ENCODE peak calls at places on chromosomes 13 and 19, in nine cellular contexts. Q is fibroblast of mammary gland, R is mucosa of descending colon, M is AG09309, N is cardiac muscle cell, H is astrocyte, C is heart right ventricle, G is GM23338, X is RWPE1. J is an unnamed sample.

GRCh38 chr19:13039211-13039789 is 44.0 kb downstream of the NFIX start:
- DNase-seq in Q (no peak), R (no peak), M (no peak), N (no peak), H (no peak), C (no peak), G (no peak), X (no peak), J (no peak)

GRCh38 chr19:42250249-42250665 is 4.7 kb downstream of the ERF start:
- DNase-seq in Q (no peak), R (no peak), M (no peak), N (no peak), H (no peak), C (peak), G (no peak), X (no peak), J (no peak)

GRCh38 chr13:46738055-46738454 is 58.9 kb downstream of the ESD start:
- DNase-seq in Q (no peak), R (no peak), M (no peak), N (no peak), H (no peak), C (no peak), G (no peak), X (no peak), J (no peak)

GRCh38 chr13:98157609-98158008 is 14.7 kb downstream of the FARP1 start:
- DNase-seq in Q (no peak), R (no peak), M (no peak), N (no peak), H (no peak), C (no peak), G (no peak), X (no peak), J (no peak)

GRCh38 chr13:109725297-109725696 is 61.1 kb downstream of the IRS2 start:
- DNase-seq in Q (no peak), R (no peak), M (no peak), N (no peak), H (no peak), C (no peak), G (no peak), X (no peak), J (no peak)

GRCh38 chr19:11581740-11582139 is 4.3 kb upstream of the ACP5 start:
- DNase-seq in Q (peak), R (no peak), M (no peak), N (no peak), H (peak), C (no peak), G (no peak), X (no peak), J (no peak)

GRCh38 chr13:74047925-74048324 is 86.3 kb downstream of the KLF12 start:
- DNase-seq in Q (no peak), R (no peak), M (no peak), N (peak), H (peak), C (no peak), G (no peak), X (peak), J (no peak)

GRCh38 chr19:55118401-55118991 is 1.1 kb upstream of the PPP1R12C start:
- DNase-seq in Q (peak), R (peak), M (no peak), N (peak), H (no peak), C (peak), G (peak), X (no peak), J (no peak)

GRCh38 chr13:84816567-84817133 is 934.4 kb upstream of the SLITRK1 start:
- DNase-seq in Q (no peak), R (no peak), M (no peak), N (no peak), H (no peak), C (no peak), G (no peak), X (no peak), J (no peak)

GRCh38 chr19:21430674-21431073 is 33.7 kb downstream of the ZNF493 start:
- DNase-seq in Q (no peak), R (no peak), M (no peak), N (no peak), H (no peak), C (no peak), G (no peak), X (no peak), J (no peak)

GRCh38 chr19:15300533-15301194 is 31.7 kb downstream of the BRD4 start:
- DNase-seq in Q (peak), R (no peak), M (peak), N (no peak), H (no peak), C (no peak), G (no peak), X (no peak), J (peak)

GRCh38 chr19:47447470-47448359 is 24.0 kb downstream of the SLC8A2 start:
- DNase-seq in Q (peak), R (peak), M (no peak), N (peak), H (no peak), C (no peak), G (peak), X (peak), J (no peak)

GRCh38 chr13:21053231-21053630 is 8.2 kb downstream of the LATS2 start:
- DNase-seq in Q (no peak), R (no peak), M (no peak), N (no peak), H (no peak), C (no peak), G (no peak), X (no peak), J (no peak)

GRCh38 chr19:2650515-2650914 is 52.0 kb downstream of the GNG7 start:
- DNase-seq in Q (no peak), R (no peak), M (no peak), N (no peak), H (no peak), C (no peak), G (no peak), X (no peak), J (no peak)

GRCh38 chr19:48553676-48554384 is 1.9 kb downstream of the SULT2B1 start:
- DNase-seq in Q (peak), R (no peak), M (no peak), N (peak), H (peak), C (no peak), G (peak), X (peak), J (peak)

GRCh38 chr19:37997911-37998344 is 90.9 kb downstream of the SIPA1L3 start:
- DNase-seq in Q (peak), R (no peak), M (peak), N (no peak), H (peak), C (no peak), G (no peak), X (peak), J (peak)

GRCh38 chr19:39968789-39969188 is 2.2 kb upstream of the PSMC4 start:
- DNase-seq in Q (no peak), R (no peak), M (no peak), N (no peak), H (no peak), C (no peak), G (no peak), X (no peak), J (no peak)

GRCh38 chr13:59261928-59262488 is 901.7 kb downstream of the DIAPH3 start:
- DNase-seq in Q (no peak), R (no peak), M (no peak), N (peak), H (no peak), C (no peak), G (peak), X (no peak), J (no peak)

GRCh38 chr19:37963190-37963947 is 56.4 kb downstream of the SIPA1L3 start:
- DNase-seq in Q (peak), R (no peak), M (peak), N (no peak), H (peak), C (no peak), G (no peak), X (no peak), J (peak)

GRCh38 chr19:10228925-10229324 is 2.2 kb downstream of the S1PR2 start:
- DNase-seq in Q (peak), R (no peak), M (no peak), N (peak), H (no peak), C (peak), G (peak), X (peak), J (no peak)

GRCh38 chr13:107742544-107742943 is 472.8 kb downstream of the LIG4 start:
- DNase-seq in Q (no peak), R (no peak), M (no peak), N (no peak), H (no peak), C (no peak), G (no peak), X (no peak), J (no peak)

GRCh38 chr13:25375727-25376358 is 4.1 kb downstream of the ATP8A2 start:
- DNase-seq in Q (peak), R (no peak), M (peak), N (peak), H (no peak), C (peak), G (peak), X (peak), J (peak)

GRCh38 chr13:30932481-30933333 is at the start of gene TEX26:
- DNase-seq in Q (no peak), R (no peak), M (no peak), N (peak), H (peak), C (peak), G (peak), X (no peak), J (no peak)

GRCh38 chr13:82647540-82647939 is 1234.7 kb downstream of the SLITRK1 start:
- DNase-seq in Q (no peak), R (no peak), M (no peak), N (no peak), H (no peak), C (no peak), G (peak), X (no peak), J (no peak)

GRCh38 chr13:23477096-23477495 is 43.6 kb upstream of the SACS start:
- DNase-seq in Q (no peak), R (no peak), M (no peak), N (no peak), H (peak), C (no peak), G (no peak), X (no peak), J (no peak)

GRCh38 chr13:74093691-74094090 is 40.5 kb downstream of the KLF12 start:
- DNase-seq in Q (no peak), R (no peak), M (no peak), N (no peak), H (peak), C (no peak), G (no peak), X (no peak), J (no peak)

GRCh38 chr19:33291623-33292534 is 10.5 kb downstream of the CEBPA start:
- DNase-seq in Q (no peak), R (peak), M (no peak), N (no peak), H (no peak), C (no peak), G (no peak), X (no peak), J (no peak)

GRCh38 chr13:105702441-105702840 is 833.0 kb downstream of the EFNB2 start:
- DNase-seq in Q (no peak), R (no peak), M (no peak), N (no peak), H (no peak), C (no peak), G (no peak), X (no peak), J (no peak)

GRCh38 chr13:97257800-97258799 is 36.0 kb downstream of the MBNL2 start:
- DNase-seq in Q (peak), R (no peak), M (peak), N (no peak), H (peak), C (peak), G (peak), X (peak), J (peak)

GRCh38 chr13:98385591-98385990 is 191.3 kb downstream of the STK24 start:
- DNase-seq in Q (no peak), R (no peak), M (no peak), N (no peak), H (no peak), C (no peak), G (no peak), X (no peak), J (no peak)

GRCh38 chr13:99199541-99200432 is 867 bp upstream of the UBAC2 start:
- DNase-seq in Q (peak), R (no peak), M (no peak), N (peak), H (no peak), C (no peak), G (no peak), X (no peak), J (no peak)

GRCh38 chr13:93951153-93951552 is 528.3 kb downstream of the DCT start:
- DNase-seq in Q (peak), R (no peak), M (no peak), N (no peak), H (no peak), C (no peak), G (peak), X (no peak), J (peak)
- TF ChIP-seq CTCF in Q (peak), R (no peak), M (peak), N (peak), H (no peak), C (no peak), G (peak), X (no peak), J (peak)

DNA sequence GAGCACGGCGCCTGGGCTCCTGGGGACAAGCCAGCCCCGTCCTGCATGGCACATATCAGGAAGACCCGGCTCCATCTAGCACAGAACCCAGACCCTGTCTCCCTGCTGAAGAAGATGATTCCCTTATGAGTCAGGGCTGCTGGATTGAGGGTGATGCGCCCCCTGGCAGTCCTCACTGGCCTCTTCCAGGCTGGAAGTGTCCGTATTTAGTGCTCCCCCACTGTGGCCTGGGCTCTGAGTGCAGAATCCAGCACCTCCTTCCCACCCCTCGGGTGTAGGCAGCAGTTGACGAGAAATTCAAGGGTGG is 14.9 kb downstream of the COMP start:
- DNase-seq in Q (peak), R (no peak), M (no peak), N (no peak), H (peak), C (no peak), G (no peak), X (peak), J (peak)
- TF ChIP-seq CTCF in Q (peak), R (no peak), M (peak), N (peak), H (peak), C (no peak), G (peak), X (peak), J (peak)

GRCh38 chr19:49701271-49701786 is 10.4 kb downstream of the CPT1C start:
- DNase-seq in Q (no peak), R (no peak), M (no peak), N (no peak), H (no peak), C (no peak), G (peak), X (no peak), J (no peak)
- TF ChIP-seq CTCF in Q (no peak), R (no peak), M (no peak), N (no peak), H (no peak), C (no peak), G (no peak), X (no peak), J (no peak)

GRCh38 chr13:100848304-100848703 is 173.7 kb upstream of the TMTC4 start:
- DNase-seq in Q (no peak), R (no peak), M (no peak), N (no peak), H (no peak), C (no peak), G (peak), X (no peak), J (no peak)
- TF ChIP-seq CTCF in Q (no peak), R (no peak), M (no peak), N (no peak), H (no peak), C (no peak), G (peak), X (no peak), J (no peak)